ENCODE peak calls at places on chromosome 21, in six cellular contexts. X, L, S, F, B and V are unnamed samples.
A peak's percentile ranks its signal among the peaks of the same experiment; 100 is the strongest.

GRCh38 chr21:44812640-44813039 is 5.2 kb downstream of the SUMO3 start:
- DNase-seq in L (no peak), S (no peak), F (peak; percentile 46), X (no peak), B (no peak), V (no peak)

GRCh38 chr21:16708431-16708830 is 804.4 kb upstream of the CXADR start:
- DNase-seq in S (no peak), L (no peak), X (no peak), B (no peak), F (no peak), V (no peak)

GRCh38 chr21:45404726-45405270 is at the start of gene COL18A1:
- DNase-seq in L (peak; percentile 73), X (peak; percentile 80), B (peak; percentile 61), F (peak; percentile 52), S (peak; percentile 22), V (peak; percentile 82)

GRCh38 chr21:14273736-14274538 is 58.0 kb downstream of the RBM11 start:
- DNase-seq in F (peak; percentile 44), X (peak; percentile 82), B (no peak), L (no peak), S (no peak), V (peak; percentile 91)

GRCh38 chr21:30168086-30168485 is 1.5 kb upstream of the CLDN17 start:
- DNase-seq in F (no peak), X (no peak), S (no peak), B (no peak), L (no peak), V (no peak)

GRCh38 chr21:44298301-44298700 is 1.6 kb upstream of the PFKL start:
- DNase-seq in B (no peak), S (no peak), X (no peak), L (no peak), F (no peak), V (no peak)

GRCh38 chr21:18289876-18290275 is 45.2 kb downstream of the CHODL start:
- DNase-seq in S (no peak), B (no peak), F (no peak), L (no peak), X (no peak), V (no peak)

GRCh38 chr21:38486221-38486620 is 12.1 kb downstream of the ERG start:
- DNase-seq in L (no peak), B (no peak), X (no peak), S (peak; percentile 16), F (no peak), V (no peak)

GRCh38 chr21:24023402-24023801 is 1583.9 kb downstream of the MRPL39 start:
- DNase-seq in S (no peak), F (no peak), L (no peak), B (no peak), X (no peak), V (no peak)

GRCh38 chr21:45458281-45459170 is 53.6 kb downstream of the COL18A1 start:
- DNase-seq in B (no peak), S (no peak), L (no peak), X (peak; percentile 55), F (no peak), V (no peak)

GRCh38 chr21:15436031-15436430 is 293.8 kb upstream of the USP25 start:
- DNase-seq in B (no peak), X (no peak), F (no peak), L (no peak), S (no peak), V (no peak)

GRCh38 chr21:43805275-43805800 is 16.0 kb downstream of the RRP1 start:
- DNase-seq in F (no peak), L (no peak), B (peak; percentile 93), S (no peak), X (peak; percentile 92), V (no peak)

GRCh38 chr21:17334478-17334877 is 178.4 kb upstream of the CXADR start:
- DNase-seq in L (no peak), B (no peak), F (no peak), S (no peak), X (no peak), V (no peak)

GRCh38 chr21:45328198-45329087 is 40.7 kb upstream of the POFUT2 start:
- DNase-seq in B (no peak), L (peak; percentile 65), F (no peak), X (peak; percentile 71), S (no peak), V (no peak)

GRCh38 chr21:33286600-33287456 is 20.7 kb downstream of the IL10RB start:
- DNase-seq in X (no peak), B (no peak), F (peak; percentile 73), S (peak; percentile 84), L (peak; percentile 36), V (no peak)

GRCh38 chr21:33162436-33162921 is 67.3 kb upstream of the IFNAR2 start:
- DNase-seq in B (no peak), L (peak; percentile 27), S (no peak), F (no peak), X (no peak), V (no peak)

GRCh38 chr21:36160850-36161178 is 4.2 kb downstream of the DOP1B start:
- DNase-seq in L (no peak), X (no peak), S (no peak), F (no peak), B (no peak), V (no peak)

GRCh38 chr21:36156815-36157670 is at the start of gene DOP1B:
- DNase-seq in S (no peak), L (no peak), F (no peak), X (no peak), B (peak; percentile 45), V (no peak)

GRCh38 chr21:36159356-36159921 is 2.8 kb downstream of the DOP1B start:
- DNase-seq in L (no peak), F (peak; percentile 50), X (no peak), S (no peak), B (no peak), V (no peak)

GRCh38 chr21:36156339-36156814 is 247 bp upstream of the DOP1B start:
- DNase-seq in B (peak; percentile 97), F (peak; percentile 100), X (peak; percentile 100), L (peak; percentile 100), S (peak; percentile 98), V (peak; percentile 98)

GRCh38 chr21:36155603-36156338 is 853 bp upstream of the DOP1B start:
- DNase-seq in S (no peak), L (peak; percentile 32), F (peak; percentile 80), X (peak; percentile 90), B (no peak), V (no peak)
- TF ChIP-seq POLR2A in S (peak; percentile 71), L (peak; percentile 88), F (no peak), X (peak; percentile 47), B (no peak), V (peak; percentile 22)

GRCh38 chr21:25560151-25560783 is 47.0 kb downstream of the MRPL39 start:
- DNase-seq in B (no peak), S (no peak), F (no peak), L (no peak), X (no peak), V (no peak)
- TF ChIP-seq POLR2A in B (no peak), S (no peak), F (no peak), L (no peak), X (no peak), V (no peak)

GRCh38 chr21:41480086-41480690 is 27.8 kb downstream of the TMPRSS2 start:
- DNase-seq in F (peak; percentile 86), B (no peak), X (peak; percentile 58), L (no peak), S (no peak), V (no peak)

GRCh38 chr21:41475714-41476405 is 32.1 kb downstream of the TMPRSS2 start:
- DNase-seq in B (no peak), F (no peak), X (peak; percentile 74), L (no peak), S (no peak), V (no peak)

GRCh38 chr21:41478319-41479177 is 29.4 kb downstream of the TMPRSS2 start:
- DNase-seq in F (no peak), S (no peak), X (peak; percentile 62), L (no peak), B (no peak), V (no peak)

GRCh38 chr21:41479686-41480085 is 28.3 kb downstream of the TMPRSS2 start:
- DNase-seq in F (no peak), L (no peak), S (no peak), B (no peak), X (peak; percentile 33), V (no peak)

DNA sequence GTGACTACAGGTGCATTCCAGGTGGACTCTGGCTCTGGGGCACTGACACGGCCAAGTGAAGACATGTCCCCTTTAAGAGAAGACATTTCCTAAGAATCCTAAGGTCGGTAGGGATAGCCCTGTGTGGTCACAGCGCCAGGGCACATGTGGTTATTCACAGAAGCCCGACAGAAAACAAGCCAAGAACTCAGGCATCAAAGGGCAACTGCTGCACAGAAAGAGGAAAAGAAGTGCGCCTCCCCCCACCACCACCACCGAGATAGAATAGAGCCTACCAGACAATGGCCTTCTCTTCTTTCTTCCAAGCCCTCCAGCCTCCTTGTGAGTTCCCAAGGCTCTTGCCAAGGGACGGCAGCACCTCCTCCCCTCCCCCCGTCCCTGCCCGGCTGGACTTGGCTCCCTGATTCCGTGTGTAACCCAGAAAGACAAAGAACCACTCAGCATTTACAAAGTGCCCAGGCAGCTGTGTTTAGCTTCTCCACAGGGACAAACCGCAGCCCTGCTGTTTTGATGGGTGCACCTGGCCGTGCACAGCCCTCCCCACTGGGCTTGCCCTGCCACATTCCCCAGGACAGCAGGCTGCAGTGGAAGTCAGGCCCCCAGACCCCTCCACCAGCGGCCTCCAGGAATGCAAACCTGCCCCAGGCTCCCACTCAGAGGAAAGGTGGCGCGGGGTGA is 30.2 kb downstream of the TMPRSS2 start:
- DNase-seq in B (no peak), F (peak; percentile 69), L (no peak), S (no peak), X (peak; percentile 41), V (no peak)
- TF ChIP-seq POLR2A in B (no peak), F (no peak), L (no peak), S (no peak), X (no peak), V (no peak)

GRCh38 chr21:42498012-42498411 is 2.0 kb upstream of the RSPH1 start:
- DNase-seq in S (no peak), B (no peak), F (no peak), X (no peak), L (no peak), V (no peak)

GRCh38 chr21:42496839-42497202 is 797 bp upstream of the RSPH1 start:
- DNase-seq in S (peak; percentile 9), X (no peak), B (no peak), F (no peak), L (no peak), V (no peak)

GRCh38 chr21:42495027-42495426 is 997 bp downstream of the RSPH1 start:
- DNase-seq in B (no peak), L (no peak), F (no peak), X (no peak), S (no peak), V (no peak)

GRCh38 chr21:42495765-42496119 is 282 bp downstream of the RSPH1 start:
- DNase-seq in S (no peak), B (no peak), F (no peak), X (no peak), L (no peak), V (no peak)

DNA sequence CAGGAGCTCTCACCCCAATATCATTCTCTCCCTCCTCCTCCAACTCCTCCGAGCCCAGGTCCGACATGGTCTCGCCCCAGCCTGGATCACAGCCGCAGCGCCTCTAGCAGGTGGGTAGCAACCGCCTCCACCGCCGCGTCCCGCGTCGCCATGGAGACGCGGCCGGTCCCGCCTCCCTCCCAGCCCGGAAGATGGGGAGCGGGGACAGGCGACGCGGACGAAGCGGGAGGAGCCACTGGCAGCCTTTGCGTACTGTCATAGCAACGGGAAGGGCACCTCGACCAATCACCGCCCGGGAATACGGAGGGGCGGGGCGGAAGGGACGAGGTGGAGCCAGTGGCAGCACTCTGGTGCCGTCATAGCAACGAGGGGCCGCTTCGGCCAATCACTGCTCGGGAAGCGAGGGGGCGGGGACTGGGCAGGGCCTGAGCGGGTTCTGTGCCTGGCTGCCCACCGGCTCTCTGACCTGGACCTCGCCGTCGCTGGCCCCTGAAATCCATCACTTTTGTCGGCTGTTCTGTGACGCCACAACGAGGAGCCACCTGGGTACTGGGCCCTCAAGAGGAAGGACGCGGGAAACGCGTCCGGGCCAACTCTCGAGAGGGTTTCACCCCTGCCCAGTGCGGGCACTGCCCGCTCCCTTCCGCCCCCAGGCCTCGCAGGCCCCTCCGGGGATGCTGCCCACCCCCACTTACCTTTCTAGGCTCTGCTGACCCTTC is at the start of gene RSPH1:
- DNase-seq in B (peak; percentile 96), X (peak; percentile 100), F (peak; percentile 100), S (peak; percentile 96), L (peak; percentile 99), V (peak; percentile 99)
- TF ChIP-seq POLR2A in B (no peak), X (no peak), F (no peak), S (peak; percentile 23), L (peak; percentile 72), V (peak; percentile 57)